ENCODE peak calls at places on chromosomes 5 and 9, in eight cellular contexts. N is ovary, G is K562, S is sigmoid colon, H is SK-N-SH, T is A549, Y is stomach, V is tibial nerve. Q is an unnamed sample.

GRCh38 chr9:114339130-114339908 is 9.7 kb downstream of the ORM2 start:
- DNase-seq in N (peak; percentile 74), G (peak; percentile 86), S (peak; percentile 76), H (peak; percentile 86), T (peak; percentile 44), Y (peak; percentile 40), V (peak; percentile 43), Q (peak; percentile 53)

GRCh38 chr9:128881627-128881883 is 195 bp downstream of the KYAT1 start:
- DNase-seq in N (no peak), G (no peak), S (no peak), H (peak; percentile 74), T (no peak), Y (no peak), V (no peak), Q (no peak)

GRCh38 chr9:34463098-34463900 is 4.7 kb downstream of the DNAI1 start:
- DNase-seq in N (no peak), G (no peak), S (no peak), H (peak; percentile 52), T (peak; percentile 11), Y (no peak), V (no peak), Q (no peak)

GRCh38 chr5:6522337-6522736 is 73.7 kb downstream of the UBE2QL1 start:
- DNase-seq in N (no peak), G (no peak), S (no peak), H (no peak), T (no peak), Y (no peak), V (no peak), Q (no peak)

GRCh38 chr9:86079421-86080111 is 19.8 kb downstream of the GOLM1 start:
- DNase-seq in N (no peak), G (no peak), S (no peak), H (no peak), T (peak; percentile 47), Y (peak; percentile 53), V (no peak), Q (no peak)

GRCh38 chr9:83012160-83012559 is 50.8 kb downstream of the RASEF start:
- DNase-seq in N (no peak), G (no peak), S (no peak), H (no peak), T (no peak), Y (no peak), V (no peak), Q (no peak)

GRCh38 chr9:125932012-125932411 is 184.8 kb downstream of the PBX3 start:
- DNase-seq in N (no peak), G (no peak), S (peak; percentile 79), H (no peak), T (peak; percentile 62), Y (no peak), V (no peak), Q (peak; percentile 18)

GRCh38 chr5:73370620-73371583 is 77.7 kb downstream of the FOXD1 start:
- DNase-seq in N (no peak), G (no peak), S (no peak), H (no peak), T (peak; percentile 87), Y (no peak), V (no peak), Q (no peak)

GRCh38 chr9:128998462-128998861 is 29.7 kb downstream of the SH3GLB2 start:
- DNase-seq in N (peak; percentile 22), G (no peak), S (no peak), H (no peak), T (no peak), Y (no peak), V (no peak), Q (no peak)

GRCh38 chr5:91514408-91514807 is 131.3 kb upstream of the ARRDC3 start:
- DNase-seq in N (no peak), G (no peak), S (no peak), H (no peak), T (no peak), Y (no peak), V (no peak), Q (no peak)

GRCh38 chr5:23930985-23931384 is 423.6 kb downstream of the PRDM9 start:
- DNase-seq in N (no peak), G (no peak), S (no peak), H (no peak), T (peak; percentile 13), Y (no peak), V (no peak), Q (no peak)

GRCh38 chr9:30609713-30610112 is 1774.7 kb upstream of the ACO1 start:
- DNase-seq in N (no peak), G (no peak), S (no peak), H (no peak), T (no peak), Y (no peak), V (no peak), Q (no peak)

GRCh38 chr9:133126697-133127339 is 5.8 kb upstream of the RALGDS start:
- DNase-seq in N (no peak), G (no peak), S (no peak), H (no peak), T (no peak), Y (no peak), V (no peak), Q (peak; percentile 12)

GRCh38 chr5:125149503-125149902 is 403.1 kb upstream of the ZNF608 start:
- DNase-seq in N (no peak), G (no peak), S (no peak), H (peak; percentile 30), T (no peak), Y (no peak), V (no peak), Q (no peak)

GRCh38 chr5:174493536-174493935 is 230.8 kb upstream of the MSX2 start:
- DNase-seq in N (no peak), G (no peak), S (no peak), H (peak; percentile 65), T (no peak), Y (no peak), V (no peak), Q (no peak)

GRCh38 chr9:450561-450960 is 235.9 kb downstream of the DOCK8 start:
- DNase-seq in N (no peak), G (no peak), S (no peak), H (no peak), T (no peak), Y (no peak), V (no peak), Q (no peak)

GRCh38 chr5:25754895-25755294 is 1110.1 kb upstream of the CDH10 start:
- DNase-seq in N (no peak), G (no peak), S (no peak), H (no peak), T (peak; percentile 35), Y (no peak), V (no peak), Q (no peak)

GRCh38 chr9:35948901-35949318 is 9.0 kb downstream of the OR2S2 start:
- DNase-seq in N (no peak), G (no peak), S (no peak), H (no peak), T (no peak), Y (no peak), V (no peak), Q (peak; percentile 35)

GRCh38 chr5:431001-431710 is 11.8 kb upstream of the EXOC3 start:
- DNase-seq in N (peak; percentile 57), G (peak; percentile 81), S (peak; percentile 54), H (peak; percentile 93), T (peak; percentile 59), Y (peak; percentile 44), V (no peak), Q (peak; percentile 69)

GRCh38 chr9:91572044-91572443 is 148.4 kb upstream of the NFIL3 start:
- DNase-seq in N (no peak), G (no peak), S (no peak), H (no peak), T (no peak), Y (no peak), V (no peak), Q (no peak)

DNA sequence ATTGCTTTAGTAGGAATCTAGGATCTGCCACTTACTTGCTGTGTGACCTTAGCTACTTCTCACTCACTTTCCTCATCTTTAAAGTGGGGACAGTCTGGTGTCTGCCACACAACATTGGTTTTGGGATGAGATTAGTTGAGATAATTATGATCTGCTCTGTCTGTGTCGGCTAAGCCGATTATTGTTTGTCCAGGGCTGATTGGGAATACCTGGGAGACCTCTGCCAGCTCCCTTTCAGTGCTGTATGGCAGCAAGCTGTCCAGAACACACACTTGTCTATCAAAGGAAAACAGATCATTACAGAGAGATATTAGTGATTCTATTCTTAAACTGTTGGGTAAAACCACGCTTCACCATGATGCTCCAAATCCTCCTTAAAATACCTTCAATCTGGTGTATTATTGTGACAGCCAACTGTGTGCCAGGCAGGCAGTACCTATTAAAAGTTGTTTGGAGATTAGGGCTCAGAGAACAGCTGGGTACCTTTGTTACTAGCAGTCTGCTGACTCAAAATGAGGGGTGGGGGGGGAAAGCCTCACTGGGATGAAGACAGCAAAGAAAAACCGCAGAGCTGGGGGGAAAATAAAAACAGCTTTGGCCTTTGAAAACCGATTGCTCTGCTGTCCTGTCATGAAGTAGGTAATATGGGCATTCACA is 458.4 kb upstream of the C9orf72 start:
- DNase-seq in N (no peak), G (no peak), S (no peak), H (no peak), T (no peak), Y (no peak), V (no peak), Q (no peak)
- TF ChIP-seq EP300 in N (no peak), G (no peak), S (no peak), H (no peak), T (no peak), Y (no peak), V (no peak), Q (no peak)

GRCh38 chr9:137610944-137611343 is 5.5 kb downstream of the ARRDC1 start:
- DNase-seq in N (no peak), G (no peak), S (no peak), H (no peak), T (no peak), Y (no peak), V (no peak), Q (no peak)
- H3K4me1 ChIP-seq in N (peaks cover 12% of the 10 kb centered on the region), G (peaks cover 69% of the 10 kb centered on the region), S (peaks cover 24% of the 10 kb centered on the region), H (peaks cover 23% of the 10 kb centered on the region), T (peaks cover 43% of the 10 kb centered on the region), Y (peaks cover 86% of the 10 kb centered on the region), V (peaks cover 25% of the 10 kb centered on the region), Q (peaks cover 33% of the 10 kb centered on the region)

GRCh38 chr5:109403469-109403868 is 6.3 kb downstream of the PJA2 start:
- DNase-seq in N (no peak), G (no peak), S (no peak), H (no peak), T (no peak), Y (no peak), V (no peak), Q (no peak)
- H3K4me3 ChIP-seq in N (no peak overlapping the region), G (no peak overlapping the region), S (no peak overlapping the region), H (no peak overlapping the region), T (no peak overlapping the region), Y (no peak overlapping the region), V (no peak overlapping the region), Q (no peak overlapping the region)

DNA sequence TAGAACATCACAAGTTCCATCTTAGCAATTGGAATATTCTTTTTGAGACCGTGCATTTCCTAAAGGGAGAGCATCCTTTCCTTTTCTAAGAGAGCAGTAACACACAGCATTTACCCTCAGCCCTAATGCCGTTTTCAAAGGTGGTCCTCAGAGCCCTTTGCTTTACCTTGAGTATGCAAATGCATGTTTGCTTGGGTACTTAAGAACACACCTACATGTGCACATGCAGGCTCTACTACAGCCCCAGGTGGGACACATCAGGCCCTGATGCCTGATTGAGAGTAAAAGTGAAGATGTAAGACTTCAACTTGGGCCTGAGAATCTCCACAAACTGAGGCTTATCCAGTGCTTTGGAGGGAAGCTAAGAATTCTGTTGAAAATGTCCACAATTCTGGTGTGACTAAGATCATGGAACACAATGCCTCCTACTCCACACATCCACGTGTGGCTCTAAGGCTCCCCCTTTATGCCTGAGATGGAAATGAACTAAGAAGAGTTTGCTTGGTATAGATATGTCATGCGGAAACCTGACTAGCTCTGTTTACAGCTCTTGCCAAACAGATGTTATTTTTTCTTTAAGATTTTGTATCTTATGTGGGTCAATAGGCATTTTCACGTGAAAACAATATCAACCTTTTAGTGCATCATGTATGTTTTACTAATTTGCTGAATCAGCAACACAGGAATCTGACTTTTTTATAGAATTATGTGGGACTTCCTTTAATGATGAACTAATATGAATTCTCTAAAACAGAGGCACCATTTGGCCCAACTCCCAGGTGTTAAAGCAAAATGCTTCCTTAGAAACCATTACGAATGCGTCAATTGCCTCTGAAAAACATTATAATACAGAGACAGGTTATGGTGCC is 48.9 kb upstream of the SLC2A8 start:
- DNase-seq in N (no peak), G (no peak), S (no peak), H (peak; percentile 55), T (peak; percentile 71), Y (peak; percentile 21), V (no peak), Q (no peak)
- TF ChIP-seq EP300 in N (no peak), G (no peak), S (no peak), H (no peak), T (no peak), Y (no peak), V (no peak), Q (no peak)

Q was measured in transverse colon.